ENCODE peak calls at places on chromosomes 12 and 14, in six cellular contexts. One of them, this sample, is unnamed.

GRCh38 chr14:32193532-32193931 is 8.3 kb upstream of the RNU6-7 start:
- DNase-seq in foreskin fibroblast: no peak
- DNase-seq in astrocyte: no peak
- DNase-seq in SK-N-SH: no peak
- DNase-seq in upper lobe of left lung: no peak
- DNase-seq in coronary artery: no peak
- DNase-seq in this sample: no peak

GRCh38 chr12:131642101-131642540 is 68.8 kb upstream of the SFSWAP start:
- DNase-seq in foreskin fibroblast: no peak
- DNase-seq in astrocyte: no peak
- DNase-seq in SK-N-SH: no peak
- DNase-seq in upper lobe of left lung: no peak
- DNase-seq in coronary artery: no peak
- DNase-seq in this sample: no peak

GRCh38 chr12:120783197-120783596 is 57.6 kb downstream of the ACADS start:
- DNase-seq in foreskin fibroblast: peak; percentile 65
- DNase-seq in astrocyte: peak; percentile 67
- DNase-seq in SK-N-SH: no peak
- DNase-seq in upper lobe of left lung: no peak
- DNase-seq in coronary artery: no peak
- DNase-seq in this sample: peak; percentile 80

GRCh38 chr12:88360349-88360748 is 218.2 kb downstream of the TMTC3 start:
- DNase-seq in foreskin fibroblast: no peak
- DNase-seq in astrocyte: no peak
- DNase-seq in SK-N-SH: no peak
- DNase-seq in upper lobe of left lung: no peak
- DNase-seq in coronary artery: no peak
- DNase-seq in this sample: no peak

GRCh38 chr12:46387697-46388096 is 15.1 kb upstream of the SLC38A2 start:
- DNase-seq in foreskin fibroblast: no peak
- DNase-seq in astrocyte: no peak
- DNase-seq in SK-N-SH: no peak
- DNase-seq in upper lobe of left lung: no peak
- DNase-seq in coronary artery: no peak
- DNase-seq in this sample: no peak

GRCh38 chr14:64069634-64070359 is 217.0 kb downstream of the SYNE2 start:
- DNase-seq in foreskin fibroblast: no peak
- DNase-seq in astrocyte: no peak
- DNase-seq in SK-N-SH: no peak
- DNase-seq in upper lobe of left lung: no peak
- DNase-seq in coronary artery: no peak
- DNase-seq in this sample: no peak

GRCh38 chr12:57755454-57756372 is 810 bp downstream of the MARCHF9 start:
- DNase-seq in foreskin fibroblast: no peak
- DNase-seq in astrocyte: no peak
- DNase-seq in SK-N-SH: peak; percentile 68
- DNase-seq in upper lobe of left lung: peak; percentile 48
- DNase-seq in coronary artery: no peak
- DNase-seq in this sample: peak; percentile 35

GRCh38 chr12:58347188-58347587 is 405.8 kb downstream of the ATP23 start:
- DNase-seq in foreskin fibroblast: no peak
- DNase-seq in astrocyte: no peak
- DNase-seq in SK-N-SH: no peak
- DNase-seq in upper lobe of left lung: no peak
- DNase-seq in coronary artery: no peak
- DNase-seq in this sample: no peak

GRCh38 chr14:70655110-70655826 is 13.6 kb downstream of the TTC9 start:
- DNase-seq in foreskin fibroblast: no peak
- DNase-seq in astrocyte: no peak
- DNase-seq in SK-N-SH: no peak
- DNase-seq in upper lobe of left lung: peak; percentile 49
- DNase-seq in coronary artery: no peak
- DNase-seq in this sample: no peak

DNA sequence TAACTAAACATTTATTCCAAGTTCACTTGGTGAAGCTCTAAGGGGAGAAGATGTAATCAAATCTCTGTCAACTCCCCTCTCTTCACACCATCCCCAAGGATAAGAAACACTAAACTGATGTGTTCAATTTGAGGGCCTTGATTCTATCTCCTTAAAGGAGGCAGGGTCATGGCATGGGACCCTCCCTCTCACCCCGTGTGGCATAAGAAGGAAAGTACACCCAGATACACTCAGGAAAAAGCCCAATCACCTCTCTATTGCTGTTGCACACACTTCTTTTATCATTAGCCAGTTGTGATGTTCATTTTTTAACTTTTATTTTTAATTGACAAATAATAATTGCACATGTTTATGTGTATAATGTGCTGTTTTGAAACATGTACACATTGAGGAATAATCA is 35.1 kb downstream of the WASHC3 start:
- DNase-seq in foreskin fibroblast: no peak
- DNase-seq in astrocyte: no peak
- DNase-seq in SK-N-SH: no peak
- DNase-seq in upper lobe of left lung: no peak
- DNase-seq in coronary artery: no peak
- DNase-seq in this sample: no peak
- TF ChIP-seq CTCF in foreskin fibroblast: no peak
- TF ChIP-seq CTCF in astrocyte: no peak
- TF ChIP-seq CTCF in SK-N-SH: no peak
- TF ChIP-seq CTCF in upper lobe of left lung: no peak
- TF ChIP-seq CTCF in coronary artery: no peak
- TF ChIP-seq CTCF in this sample: no peak

DNA sequence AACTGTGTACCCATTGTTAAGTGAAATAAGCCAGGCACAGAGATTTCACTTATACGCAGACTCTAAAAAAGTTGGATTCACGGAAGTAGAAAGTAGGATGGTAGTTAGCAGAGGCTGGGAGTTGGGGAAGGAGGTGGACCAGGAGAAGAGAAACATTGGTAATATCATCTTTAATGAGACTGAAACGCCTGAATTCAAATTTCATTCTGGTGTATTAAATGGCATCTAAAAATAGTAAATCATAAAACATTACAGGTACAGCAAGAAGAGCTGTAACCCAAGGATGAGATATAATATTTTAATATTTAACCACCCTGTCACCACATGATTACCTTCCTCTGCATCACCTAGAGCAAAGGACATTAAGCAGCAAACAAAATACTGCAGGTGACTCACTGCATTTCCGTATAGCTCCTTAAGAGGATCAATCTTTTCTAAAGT is 99.4 kb downstream of the EPS8 start:
- DNase-seq in foreskin fibroblast: no peak
- DNase-seq in astrocyte: no peak
- DNase-seq in SK-N-SH: no peak
- DNase-seq in upper lobe of left lung: no peak
- DNase-seq in coronary artery: no peak
- DNase-seq in this sample: peak; percentile 29
- H3K4me3 ChIP-seq in foreskin fibroblast: no peak overlapping the region
- H3K4me3 ChIP-seq in astrocyte: no peak overlapping the region
- H3K4me3 ChIP-seq in SK-N-SH: no peak overlapping the region
- H3K4me3 ChIP-seq in upper lobe of left lung: no peak overlapping the region
- H3K4me3 ChIP-seq in coronary artery: no peak overlapping the region
- H3K4me3 ChIP-seq in this sample: no peak overlapping the region

GRCh38 chr12:51521554-51522276 is 69.3 kb upstream of the SCN8A start:
- DNase-seq in foreskin fibroblast: no peak
- DNase-seq in astrocyte: peak; percentile 18
- DNase-seq in SK-N-SH: no peak
- DNase-seq in upper lobe of left lung: no peak
- DNase-seq in coronary artery: no peak
- DNase-seq in this sample: peak; percentile 19
- TF ChIP-seq CTCF in foreskin fibroblast: no peak
- TF ChIP-seq CTCF in astrocyte: peak; percentile 26
- TF ChIP-seq CTCF in SK-N-SH: peak; percentile 36
- TF ChIP-seq CTCF in upper lobe of left lung: no peak
- TF ChIP-seq CTCF in coronary artery: no peak
- TF ChIP-seq CTCF in this sample: peak; percentile 19

GRCh38 chr14:100549834-100550625 is 37.2 kb downstream of the BEGAIN start:
- DNase-seq in foreskin fibroblast: no peak
- DNase-seq in astrocyte: no peak
- DNase-seq in SK-N-SH: no peak
- DNase-seq in upper lobe of left lung: no peak
- DNase-seq in coronary artery: no peak
- DNase-seq in this sample: no peak

GRCh38 chr14:100548939-100549338 is 38.3 kb downstream of the BEGAIN start:
- DNase-seq in foreskin fibroblast: no peak
- DNase-seq in astrocyte: no peak
- DNase-seq in SK-N-SH: no peak
- DNase-seq in upper lobe of left lung: no peak
- DNase-seq in coronary artery: no peak
- DNase-seq in this sample: no peak

GRCh38 chr14:100546051-100546443 is 41.2 kb downstream of the BEGAIN start:
- DNase-seq in foreskin fibroblast: no peak
- DNase-seq in astrocyte: no peak
- DNase-seq in SK-N-SH: no peak
- DNase-seq in upper lobe of left lung: no peak
- DNase-seq in coronary artery: no peak
- DNase-seq in this sample: no peak

GRCh38 chr14:100548295-100548655 is 38.9 kb downstream of the BEGAIN start:
- DNase-seq in foreskin fibroblast: no peak
- DNase-seq in astrocyte: no peak
- DNase-seq in SK-N-SH: no peak
- DNase-seq in upper lobe of left lung: no peak
- DNase-seq in coronary artery: no peak
- DNase-seq in this sample: no peak

GRCh38 chr14:100547633-100548294 is 39.5 kb downstream of the BEGAIN start:
- DNase-seq in foreskin fibroblast: peak; percentile 65
- DNase-seq in astrocyte: no peak
- DNase-seq in SK-N-SH: no peak
- DNase-seq in upper lobe of left lung: peak; percentile 66
- DNase-seq in coronary artery: no peak
- DNase-seq in this sample: no peak
- H3K4me3 ChIP-seq in foreskin fibroblast: no peak overlapping the region
- H3K4me3 ChIP-seq in astrocyte: no peak overlapping the region
- H3K4me3 ChIP-seq in SK-N-SH: no peak overlapping the region
- H3K4me3 ChIP-seq in upper lobe of left lung: no peak overlapping the region
- H3K4me3 ChIP-seq in coronary artery: no peak overlapping the region
- H3K4me3 ChIP-seq in this sample: no peak overlapping the region